ENCODE peak calls at places on chromosomes 5 and 9, in four cellular contexts. One of them, this sample, is unnamed.

GRCh38 chr9:21110708-21111576 is 30.7 kb downstream of the IFNW1 start:
- DNase-seq in MM.1S: peak
- DNase-seq in transverse colon: no peak
- DNase-seq in IMR-90: peak
- DNase-seq in this sample: peak

GRCh38 chr5:41403846-41404245 is 106.6 kb downstream of the PLCXD3 start:
- DNase-seq in IMR-90: peak
- DNase-seq in transverse colon: no peak
- DNase-seq in MM.1S: no peak
- DNase-seq in this sample: no peak

GRCh38 chr5:125564336-125564975 is 818.0 kb upstream of the ZNF608 start:
- DNase-seq in transverse colon: no peak
- DNase-seq in IMR-90: peak
- DNase-seq in MM.1S: no peak
- DNase-seq in this sample: no peak

GRCh38 chr9:85224729-85225128 is 517.0 kb downstream of the AGTPBP1 start:
- DNase-seq in transverse colon: no peak
- DNase-seq in IMR-90: no peak
- DNase-seq in MM.1S: no peak
- DNase-seq in this sample: peak

GRCh38 chr9:124602204-124602603 is 95.0 kb upstream of the NR5A1 start:
- DNase-seq in IMR-90: peak
- DNase-seq in MM.1S: no peak
- DNase-seq in transverse colon: no peak
- DNase-seq in this sample: no peak

GRCh38 chr5:980941-981340 is 27.7 kb upstream of the NKD2 start:
- DNase-seq in IMR-90: no peak
- DNase-seq in MM.1S: no peak
- DNase-seq in transverse colon: no peak
- DNase-seq in this sample: peak

GRCh38 chr9:108272350-108272899 is 583.4 kb downstream of the ACTL7B start:
- DNase-seq in IMR-90: peak
- DNase-seq in transverse colon: peak
- DNase-seq in MM.1S: peak
- DNase-seq in this sample: no peak

GRCh38 chr9:110969971-110970381 is 68.3 kb downstream of the LPAR1 start:
- DNase-seq in IMR-90: peak
- DNase-seq in transverse colon: no peak
- DNase-seq in MM.1S: no peak
- DNase-seq in this sample: no peak

GRCh38 chr5:140567136-140567818 is 2.6 kb downstream of the SLC35A4 start:
- DNase-seq in transverse colon: no peak
- DNase-seq in MM.1S: no peak
- DNase-seq in IMR-90: no peak
- DNase-seq in this sample: no peak

GRCh38 chr5:4873656-4874055 is 266.5 kb upstream of the ADAMTS16 start:
- DNase-seq in MM.1S: no peak
- DNase-seq in transverse colon: no peak
- DNase-seq in IMR-90: no peak
- DNase-seq in this sample: peak

GRCh38 chr5:149452665-149453617 is 73.8 kb upstream of the IL17B start:
- DNase-seq in transverse colon: peak
- DNase-seq in MM.1S: no peak
- DNase-seq in IMR-90: peak
- DNase-seq in this sample: peak

GRCh38 chr5:163696270-163696887 is 191.0 kb downstream of the MAT2B start:
- DNase-seq in transverse colon: peak
- DNase-seq in MM.1S: peak
- DNase-seq in IMR-90: peak
- DNase-seq in this sample: peak

GRCh38 chr9:125600194-125600593 is 106.8 kb downstream of the MAPKAP1 start:
- DNase-seq in MM.1S: no peak
- DNase-seq in transverse colon: peak
- DNase-seq in IMR-90: no peak
- DNase-seq in this sample: no peak

GRCh38 chr5:146307796-146308195 is 30.8 kb upstream of the POU4F3 start:
- DNase-seq in IMR-90: no peak
- DNase-seq in MM.1S: no peak
- DNase-seq in transverse colon: no peak
- DNase-seq in this sample: no peak

GRCh38 chr5:1092122-1092521 is 19.7 kb downstream of the SLC12A7 start:
- DNase-seq in transverse colon: no peak
- DNase-seq in MM.1S: no peak
- DNase-seq in IMR-90: no peak
- DNase-seq in this sample: no peak

GRCh38 chr5:138635268-138635667 is 60.1 kb upstream of the HSPA9 start:
- DNase-seq in IMR-90: peak
- DNase-seq in MM.1S: no peak
- DNase-seq in transverse colon: no peak
- DNase-seq in this sample: no peak

GRCh38 chr9:97398999-97399758 is 12.7 kb upstream of the TDRD7 start:
- DNase-seq in transverse colon: peak
- DNase-seq in MM.1S: peak
- DNase-seq in IMR-90: peak
- DNase-seq in this sample: peak

GRCh38 chr5:76521240-76521758 is 101.9 kb downstream of the F2RL2 start:
- DNase-seq in IMR-90: peak
- DNase-seq in MM.1S: peak
- DNase-seq in transverse colon: no peak
- DNase-seq in this sample: peak

GRCh38 chr9:133031496-133031911 is 707 bp downstream of the GTF3C5 start:
- DNase-seq in transverse colon: no peak
- DNase-seq in MM.1S: no peak
- DNase-seq in IMR-90: no peak
- DNase-seq in this sample: no peak

GRCh38 chr5:5598547-5599113 is 176.2 kb downstream of the ICE1 start:
- DNase-seq in IMR-90: no peak
- DNase-seq in transverse colon: no peak
- DNase-seq in MM.1S: no peak
- DNase-seq in this sample: no peak

GRCh38 chr9:23777328-23777727 is 48.7 kb downstream of the ELAVL2 start:
- DNase-seq in MM.1S: no peak
- DNase-seq in IMR-90: no peak
- DNase-seq in transverse colon: no peak
- DNase-seq in this sample: no peak

GRCh38 chr9:81312346-81312745 is 377.0 kb downstream of the TLE1 start:
- DNase-seq in IMR-90: no peak
- DNase-seq in transverse colon: no peak
- DNase-seq in MM.1S: no peak
- DNase-seq in this sample: no peak
- TF ChIP-seq CTCF in IMR-90: peak
- TF ChIP-seq CTCF in transverse colon: no peak
- TF ChIP-seq CTCF in MM.1S: no peak
- TF ChIP-seq CTCF in this sample: no peak

DNA sequence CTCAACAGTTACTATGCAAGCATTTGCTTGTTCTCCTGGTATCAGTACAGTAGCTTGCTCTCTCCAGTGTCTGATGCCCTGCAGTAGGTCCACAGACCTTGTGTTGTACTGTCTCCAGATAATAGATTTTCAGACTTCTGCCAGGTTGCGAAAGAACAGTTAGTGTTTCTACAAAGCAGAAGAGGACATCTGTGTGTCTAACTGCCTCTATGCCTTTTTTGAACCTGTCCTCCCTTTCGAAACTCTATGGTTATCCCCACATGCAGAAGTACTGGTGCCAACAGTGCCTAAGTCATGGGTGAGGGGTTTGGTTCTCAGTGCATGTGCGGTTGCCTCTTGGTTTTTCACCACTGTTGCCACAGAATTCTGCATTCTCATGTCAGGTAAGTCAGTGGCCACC is 45.9 kb downstream of the KCNN2 start:
- DNase-seq in IMR-90: no peak
- DNase-seq in MM.1S: no peak
- DNase-seq in transverse colon: no peak
- DNase-seq in this sample: no peak
- H3K4me3 ChIP-seq in IMR-90: no peak
- H3K4me3 ChIP-seq in MM.1S: no peak
- H3K4me3 ChIP-seq in transverse colon: no peak
- H3K4me3 ChIP-seq in this sample: no peak

DNA sequence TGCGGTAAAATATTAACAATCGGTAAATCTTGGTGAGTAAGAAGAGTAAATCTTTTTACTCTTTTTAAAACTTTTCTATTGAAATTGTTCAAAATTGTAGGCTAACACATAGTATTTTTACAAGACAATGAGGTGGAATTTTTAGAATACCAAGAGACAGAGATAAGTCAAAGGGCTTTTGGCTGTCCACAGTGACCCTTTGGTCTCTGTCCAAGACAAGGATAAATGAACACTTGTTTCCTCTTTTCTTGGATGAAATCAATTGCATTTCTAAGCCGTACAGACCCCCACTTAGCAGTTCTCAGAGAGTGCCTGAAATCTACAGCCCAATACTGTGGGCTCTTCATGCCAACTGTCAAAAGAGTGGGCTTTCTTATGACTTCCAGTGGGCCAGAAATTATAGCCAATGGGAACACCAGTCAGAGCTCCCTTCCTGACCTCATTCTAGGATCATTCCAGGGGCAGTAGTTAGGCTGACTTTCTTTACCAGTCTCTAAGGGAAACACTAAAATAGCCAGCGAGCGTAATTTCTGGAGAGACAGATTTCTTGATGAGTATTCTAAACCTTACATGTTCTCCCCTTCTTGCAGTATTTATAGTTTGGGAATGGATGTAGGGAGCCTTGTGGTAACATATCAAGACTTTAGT is 74.1 kb downstream of the GALNT10 start:
- DNase-seq in MM.1S: no peak
- DNase-seq in IMR-90: no peak
- DNase-seq in transverse colon: no peak
- DNase-seq in this sample: no peak
- TF ChIP-seq CTCF in MM.1S: no peak
- TF ChIP-seq CTCF in IMR-90: no peak
- TF ChIP-seq CTCF in transverse colon: no peak
- TF ChIP-seq CTCF in this sample: no peak

DNA sequence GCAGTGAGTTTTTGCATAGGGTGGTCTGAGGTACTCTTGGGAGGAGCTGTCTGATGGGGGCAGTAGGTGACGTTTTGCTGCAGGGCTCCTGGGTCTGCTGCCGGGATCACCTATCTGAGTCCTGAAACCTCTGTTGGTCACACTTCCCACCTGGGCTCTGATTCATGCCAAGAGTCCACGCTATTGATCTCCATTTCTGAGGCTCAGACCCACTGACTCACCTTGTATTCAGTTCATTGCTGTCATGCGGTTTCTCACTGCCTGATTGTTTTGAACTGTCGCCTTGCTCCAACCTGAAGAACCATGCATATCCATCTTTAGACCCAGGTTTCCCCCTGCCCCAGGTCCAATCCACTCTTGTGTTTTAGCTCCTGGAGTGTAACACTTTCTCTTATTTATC is 101.3 kb downstream of the NPR3 start:
- DNase-seq in transverse colon: no peak
- DNase-seq in IMR-90: no peak
- DNase-seq in MM.1S: no peak
- DNase-seq in this sample: no peak
- H3K4me3 ChIP-seq in transverse colon: no peak
- H3K4me3 ChIP-seq in IMR-90: no peak
- H3K4me3 ChIP-seq in MM.1S: no peak
- H3K4me3 ChIP-seq in this sample: no peak

GRCh38 chr5:80654391-80655230 is at the start of the genes DHFR and MSH3:
- DNase-seq in transverse colon: peak
- DNase-seq in IMR-90: peak
- DNase-seq in MM.1S: peak
- DNase-seq in this sample: peak
- TF ChIP-seq CTCF in transverse colon: no peak
- TF ChIP-seq CTCF in IMR-90: peak
- TF ChIP-seq CTCF in MM.1S: peak
- TF ChIP-seq CTCF in this sample: no peak

GRCh38 chr5:16459451-16459850 is 6.1 kb downstream of the ZNF622 start:
- DNase-seq in IMR-90: no peak
- DNase-seq in MM.1S: no peak
- DNase-seq in transverse colon: no peak
- DNase-seq in this sample: no peak

GRCh38 chr5:16457451-16457850 is 8.1 kb downstream of the ZNF622 start:
- DNase-seq in transverse colon: no peak
- DNase-seq in IMR-90: no peak
- DNase-seq in MM.1S: no peak
- DNase-seq in this sample: no peak

GRCh38 chr5:16461782-16462181 is 3.8 kb downstream of the ZNF622 start:
- DNase-seq in IMR-90: peak
- DNase-seq in transverse colon: no peak
- DNase-seq in MM.1S: no peak
- DNase-seq in this sample: peak

GRCh38 chr5:16457853-16458252 is 7.7 kb downstream of the ZNF622 start:
- DNase-seq in IMR-90: peak
- DNase-seq in MM.1S: no peak
- DNase-seq in transverse colon: no peak
- DNase-seq in this sample: no peak

DNA sequence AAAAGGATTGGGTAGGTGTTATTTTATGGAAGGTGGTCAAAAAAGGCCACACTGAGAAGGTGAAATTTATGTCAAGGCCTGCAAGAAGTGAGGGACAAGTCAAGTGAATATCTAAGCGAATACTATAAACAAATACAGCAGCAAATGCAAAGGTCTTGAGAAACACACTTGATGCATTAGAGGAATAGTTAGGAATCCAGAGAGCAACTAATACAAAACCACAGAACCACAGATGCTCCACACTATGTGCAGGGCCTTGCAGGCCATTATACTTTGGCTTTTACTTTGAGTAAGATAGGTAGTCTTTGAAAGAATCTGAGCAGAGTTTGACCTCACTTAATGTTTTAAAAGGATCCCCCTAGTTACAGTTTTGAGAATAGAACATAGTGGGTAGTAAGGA is 4.6 kb downstream of the ZNF622 start:
- DNase-seq in IMR-90: peak
- DNase-seq in MM.1S: no peak
- DNase-seq in transverse colon: no peak
- DNase-seq in this sample: no peak
- H3K4me3 ChIP-seq in IMR-90: no peak
- H3K4me3 ChIP-seq in MM.1S: no peak
- H3K4me3 ChIP-seq in transverse colon: no peak
- H3K4me3 ChIP-seq in this sample: no peak

DNA sequence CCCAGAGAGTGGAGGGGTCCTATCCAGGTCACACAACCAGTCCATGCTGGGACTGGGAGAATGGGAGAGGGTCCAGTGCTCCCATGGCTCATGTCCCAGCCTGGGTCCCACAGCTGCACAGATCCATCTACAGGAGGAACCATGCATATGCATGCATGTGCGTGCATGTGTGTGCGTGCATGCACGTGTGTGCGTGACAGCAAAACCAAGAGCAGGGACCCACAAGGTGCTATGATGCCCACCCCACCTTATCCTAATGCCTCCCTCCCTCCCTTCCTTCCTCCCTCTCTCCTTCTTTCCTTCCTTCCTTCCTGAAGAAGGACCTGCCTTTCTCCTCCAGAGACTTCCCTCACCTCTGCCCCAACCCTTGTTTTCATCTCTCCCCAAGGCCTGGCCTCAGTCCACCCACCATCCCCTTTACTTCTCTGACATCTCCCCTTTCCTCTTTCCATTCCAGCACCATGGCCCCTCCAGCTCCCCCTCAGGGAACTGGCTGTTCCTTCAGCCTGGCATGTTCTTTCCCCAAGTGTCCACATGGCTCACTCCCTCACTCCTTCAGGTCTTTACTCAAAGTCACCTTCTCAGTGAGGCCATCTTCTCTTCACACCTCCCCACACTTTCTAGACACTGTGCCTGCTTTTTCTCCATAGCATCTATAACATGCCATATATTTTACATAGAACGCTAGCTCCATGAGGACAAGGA is 21.8 kb downstream of the AQP7 start:
- DNase-seq in transverse colon: no peak
- DNase-seq in IMR-90: no peak
- DNase-seq in MM.1S: no peak
- DNase-seq in this sample: no peak
- TF ChIP-seq CTCF in transverse colon: no peak
- TF ChIP-seq CTCF in IMR-90: no peak
- TF ChIP-seq CTCF in MM.1S: no peak
- TF ChIP-seq CTCF in this sample: no peak